ENCODE peak calls at places on chromosome 20, in nine cellular contexts. X is breast epithelium, B is sigmoid colon, S is stomach, J is GM23338, C is SK-N-SH, P is transverse colon, F is HCT116, Y is K562. Q is an unnamed sample.

GRCh38 chr20:1734269-1734858 is 76.8 kb upstream of the SIRPG start:
- DNase-seq in X (no peak), C (no peak), F (no peak), B (no peak), Y (peak; percentile 2), J (no peak), S (no peak), P (no peak), Q (no peak)

GRCh38 chr20:23988561-23988960 is at the start of gene GGTLC1:
- DNase-seq in J (no peak), Y (no peak), B (no peak), C (no peak), S (peak; percentile 13), F (no peak), X (no peak), P (no peak), Q (no peak)

GRCh38 chr20:2137552-2138201 is 36.0 kb downstream of the STK35 start:
- DNase-seq in C (no peak), F (no peak), P (no peak), X (no peak), B (no peak), J (no peak), S (no peak), Y (no peak), Q (no peak)

GRCh38 chr20:47809161-47809560 is 23.9 kb upstream of the SULF2 start:
- DNase-seq in Y (no peak), X (no peak), P (no peak), F (no peak), B (no peak), S (no peak), C (no peak), J (no peak), Q (no peak)

GRCh38 chr20:4552075-4552474 is 169.6 kb upstream of the PRND start:
- DNase-seq in X (no peak), B (no peak), F (no peak), S (no peak), C (no peak), J (no peak), P (no peak), Y (no peak), Q (no peak)

GRCh38 chr20:7772376-7772775 is 167.9 kb downstream of the HAO1 start:
- DNase-seq in X (no peak), J (no peak), S (no peak), F (no peak), Y (no peak), P (no peak), C (no peak), B (no peak), Q (no peak)

GRCh38 chr20:4880051-4880450 is 121.3 kb downstream of the SLC23A2 start:
- DNase-seq in Y (no peak), J (no peak), F (no peak), P (no peak), S (no peak), X (no peak), C (no peak), B (no peak), Q (no peak)

GRCh38 chr20:3784226-3784853 is 2.2 kb downstream of the CENPB start:
- DNase-seq in C (no peak), B (no peak), Y (no peak), F (no peak), S (no peak), J (no peak), X (no peak), P (no peak), Q (no peak)

DNA sequence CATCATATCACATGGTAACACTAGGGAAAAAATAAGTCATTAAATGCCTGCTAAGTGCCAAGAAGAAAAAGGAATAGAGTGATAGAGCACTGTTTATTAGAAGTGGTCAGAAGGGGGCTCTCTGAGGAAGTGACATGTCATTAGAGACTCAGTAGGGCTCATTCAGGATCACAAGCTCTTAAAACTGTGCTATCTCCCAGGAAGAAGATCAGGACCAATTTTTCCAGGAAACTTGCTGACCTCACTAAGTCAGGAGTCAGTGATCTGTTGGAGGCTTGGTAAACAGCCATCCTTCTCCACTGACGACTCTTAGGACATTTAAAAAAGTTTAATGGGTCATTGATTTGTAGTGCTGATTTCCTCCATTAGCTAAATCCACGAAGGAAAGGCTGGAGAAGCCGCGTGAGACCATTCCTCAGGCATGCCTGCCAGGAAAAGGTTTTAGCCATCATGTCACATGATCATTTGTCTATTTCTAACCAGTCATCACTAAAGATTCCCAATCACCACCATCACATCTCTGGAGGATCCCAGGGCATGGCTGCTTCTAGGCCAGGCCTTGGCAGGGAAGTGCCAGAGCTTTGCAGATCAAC is 5.9 kb upstream of the PTPN1 start:
- DNase-seq in X (no peak), C (no peak), S (no peak), J (peak; percentile 26), P (no peak), B (peak; percentile 22), Y (peak; percentile 67), F (peak; percentile 16), Q (no peak)
- TF ChIP-seq POLR2AphosphoS5 in X (no peak), C (no peak), S (no peak), J (no peak), P (no peak), B (no peak), Y (no peak), F (no peak), Q (no peak)

GRCh38 chr20:9068896-9069663 is at the start of gene PLCB4:
- DNase-seq in J (peak; percentile 56), F (no peak), Y (peak; percentile 27), S (peak; percentile 68), B (peak; percentile 73), C (peak; percentile 75), P (peak; percentile 60), X (no peak), Q (no peak)

GRCh38 chr20:9070304-9070703 is 1.4 kb downstream of the PLCB4 start:
- DNase-seq in P (no peak), C (no peak), X (no peak), S (no peak), Y (no peak), B (no peak), F (no peak), J (no peak), Q (no peak)

GRCh38 chr20:9066196-9066595 is 2.7 kb upstream of the PLCB4 start:
- DNase-seq in B (no peak), S (no peak), C (no peak), X (no peak), Y (no peak), P (no peak), F (no peak), J (no peak), Q (no peak)

GRCh38 chr20:9071976-9072726 is 3.3 kb downstream of the PLCB4 start:
- DNase-seq in C (no peak), B (no peak), S (no peak), J (no peak), X (no peak), Y (no peak), P (no peak), F (no peak), Q (no peak)

DNA sequence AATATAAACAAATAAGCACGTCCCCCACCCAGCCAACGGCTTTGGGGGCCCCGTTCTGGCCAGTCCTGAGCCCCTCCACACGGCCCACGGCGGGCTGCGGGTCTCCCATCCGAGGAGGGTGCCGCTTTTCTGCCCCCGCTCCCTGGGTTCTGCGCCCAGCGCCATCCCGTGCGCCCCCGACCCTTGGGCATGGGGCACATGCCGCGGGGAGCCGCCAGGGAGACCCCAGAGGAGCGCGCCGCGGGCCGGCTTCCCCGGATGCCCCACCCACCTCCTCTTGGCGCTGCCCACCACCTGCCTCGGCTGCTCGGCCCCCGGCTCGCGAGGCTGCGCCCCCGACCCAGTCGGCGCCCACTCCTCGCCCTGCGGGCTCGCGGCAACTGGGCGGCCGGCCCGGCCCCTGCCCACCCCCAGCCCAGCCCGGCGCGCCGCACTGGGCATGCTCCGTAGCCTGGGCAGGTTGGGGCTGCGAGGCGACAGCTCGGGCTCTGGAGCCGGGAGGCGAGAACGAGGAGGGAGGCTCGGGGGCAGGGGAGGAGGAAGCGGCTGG is 580 bp upstream of the PLCB4 start:
- DNase-seq in X (no peak), Y (peak; percentile 14), P (peak; percentile 36), S (peak; percentile 70), C (peak; percentile 92), F (no peak), J (peak; percentile 75), B (peak; percentile 70), Q (peak; percentile 84)
- H3K4me3 ChIP-seq in X (peak overlapping the region; percentile 84), Y (peak overlapping the region; percentile 46), P (peak overlapping the region; percentile 86), S (peak overlapping the region; percentile 75), C (peak overlapping the region; percentile 63), F (peak overlapping the region; percentile 61), J (peak overlapping the region; percentile 66), B (peak overlapping the region; percentile 65), Q (peak overlapping the region; percentile 60)

GRCh38 chr20:62119591-62120364 is 2.5 kb upstream of the LSM14B start:
- DNase-seq in S (no peak), Y (no peak), X (no peak), C (no peak), B (no peak), P (peak; percentile 55), J (no peak), F (no peak), Q (no peak)

GRCh38 chr20:62119101-62119500 is 3.2 kb upstream of the LSM14B start:
- DNase-seq in X (no peak), Y (no peak), J (no peak), S (no peak), F (no peak), P (no peak), C (no peak), B (no peak), Q (no peak)

GRCh38 chr20:62120990-62121775 is 1.1 kb upstream of the LSM14B start:
- DNase-seq in F (peak; percentile 27), S (no peak), P (peak; percentile 66), Y (peak; percentile 69), C (no peak), X (peak; percentile 61), J (peak; percentile 31), B (peak; percentile 80), Q (no peak)

GRCh38 chr20:62121776-62122658 is at the start of gene LSM14B:
- DNase-seq in Y (peak; percentile 97), X (peak; percentile 97), S (peak; percentile 98), F (peak; percentile 89), C (peak; percentile 99), P (peak; percentile 97), B (peak; percentile 98), J (peak; percentile 96), Q (peak; percentile 100)

GRCh38 chr20:62120365-62120762 is 1.9 kb upstream of the LSM14B start:
- DNase-seq in B (no peak), F (no peak), P (no peak), Y (no peak), C (no peak), S (no peak), J (no peak), X (no peak), Q (no peak)
- H3K27ac ChIP-seq in B (no peak overlapping the region), F (peak overlapping the region; percentile 97), P (no peak overlapping the region), Y (no peak overlapping the region), C (no peak overlapping the region), S (peak overlapping the region; percentile 98), J (no peak overlapping the region), X (no peak overlapping the region), Q (peak overlapping the region; percentile 33)

DNA sequence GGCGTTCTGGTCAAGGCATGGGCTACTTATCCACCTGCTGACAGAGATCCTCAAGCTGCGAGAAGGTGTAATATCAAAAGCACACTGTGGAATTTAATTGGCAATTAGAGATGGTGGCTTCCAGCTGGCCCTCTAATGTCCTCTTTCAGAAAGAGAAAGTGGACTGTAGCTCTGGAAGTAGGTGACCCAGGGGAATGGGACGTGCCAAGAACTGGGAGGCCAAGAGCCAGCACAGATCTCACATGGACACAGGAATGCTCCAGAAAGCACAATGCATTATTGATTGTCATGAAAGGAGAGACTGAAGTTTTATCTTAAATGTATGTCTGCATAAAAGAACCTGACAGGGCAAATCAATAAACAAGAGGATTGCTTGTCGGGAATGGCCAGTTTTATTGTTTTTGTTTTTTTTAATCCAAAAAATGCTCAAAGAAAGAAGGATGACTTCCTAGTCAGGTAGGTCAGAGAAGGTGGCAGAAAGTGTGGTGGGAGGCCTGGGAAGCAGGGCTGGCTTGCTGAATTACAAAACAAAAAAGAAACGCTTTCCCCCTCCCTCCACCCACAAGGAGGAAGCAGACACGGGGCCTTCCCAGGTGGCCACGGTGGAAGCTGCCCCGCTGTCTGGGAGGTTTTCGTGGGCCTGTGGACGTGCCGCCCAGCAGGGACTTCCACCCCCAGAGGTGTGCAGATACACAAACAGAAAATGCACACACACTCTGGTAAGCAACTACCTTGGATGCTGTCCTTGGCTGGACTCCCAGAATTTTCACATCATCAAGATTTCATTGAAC is 198.4 kb upstream of the CDH4 start:
- DNase-seq in C (no peak), F (no peak), B (no peak), J (no peak), S (no peak), Y (no peak), P (no peak), X (no peak), Q (peak; percentile 38)
- TF ChIP-seq POLR2AphosphoS5 in C (no peak), F (no peak), B (no peak), J (no peak), S (no peak), Y (no peak), P (no peak), X (no peak), Q (no peak)

Q was measured in upper lobe of left lung.